ENCODE peak calls at places on chromosomes 11 and 22, in ten cellular contexts. M, G, A, V, K, S, R, Q, P and H are unnamed samples.

GRCh38 chr22:50621491-50621880 is 6.5 kb downstream of the ARSA start:
- DNase-seq in S (no peak), P (no peak), V (peak; percentile 69), A (no peak), M (no peak), K (peak; percentile 73), G (no peak), Q (peak; percentile 30), R (peak; percentile 91), H (peak; percentile 44)

GRCh38 chr11:77091146-77091940 is 11.3 kb upstream of the OMP start:
- DNase-seq in A (peak; percentile 41), V (peak; percentile 37), M (peak; percentile 92), S (peak; percentile 68), Q (peak; percentile 76), R (peak; percentile 82), G (peak; percentile 79), P (peak; percentile 68), K (peak; percentile 76), H (peak; percentile 81)

GRCh38 chr22:37193629-37194191 is 5.7 kb upstream of the C1QTNF6 start:
- DNase-seq in S (no peak), P (peak; percentile 45), G (peak; percentile 58), M (no peak), R (peak; percentile 95), Q (peak; percentile 53), K (peak; percentile 84), A (no peak), V (no peak), H (peak; percentile 47)

GRCh38 chr22:31148953-31149627 is 8.8 kb upstream of the PLA2G3 start:
- DNase-seq in P (peak; percentile 64), R (peak; percentile 90), Q (peak; percentile 23), K (peak; percentile 73), A (no peak), S (peak; percentile 56), G (peak; percentile 89), V (no peak), M (peak; percentile 93), H (no peak)

GRCh38 chr22:27331526-27332281 is 469.9 kb downstream of the MN1 start:
- DNase-seq in V (no peak), S (peak; percentile 67), M (peak; percentile 85), P (peak; percentile 11), K (peak; percentile 66), R (no peak), A (peak; percentile 13), G (peak; percentile 86), Q (no peak), H (no peak)

GRCh38 chr11:70183483-70184176 is 19.5 kb upstream of the FADD start:
- DNase-seq in G (no peak), S (no peak), R (no peak), Q (no peak), M (no peak), V (no peak), K (peak; percentile 56), P (no peak), A (no peak), H (no peak)

GRCh38 chr11:65355013-65355775 is 643 bp downstream of the TIGD3 start:
- DNase-seq in R (peak; percentile 49), A (no peak), G (no peak), Q (peak; percentile 37), V (peak; percentile 66), M (no peak), S (no peak), P (no peak), K (peak; percentile 82), H (peak; percentile 33)

GRCh38 chr11:28529046-28529445 is 420.9 kb downstream of the METTL15 start:
- DNase-seq in Q (no peak), P (no peak), V (no peak), S (no peak), G (peak; percentile 36), K (no peak), M (peak; percentile 65), R (no peak), A (no peak), H (no peak)

GRCh38 chr22:41687901-41688364 is 734 bp downstream of the SNU13 start:
- DNase-seq in R (peak; percentile 33), A (no peak), P (peak; percentile 18), Q (no peak), M (peak; percentile 30), V (no peak), K (peak; percentile 73), G (peak; percentile 36), S (no peak), H (no peak)

GRCh38 chr11:31655483-31655882 is 145.9 kb downstream of the ELP4 start:
- DNase-seq in Q (no peak), K (no peak), P (no peak), G (peak; percentile 39), M (peak; percentile 54), A (no peak), R (no peak), S (no peak), V (no peak), H (no peak)

GRCh38 chr11:119702261-119702591 is 26.8 kb downstream of the NECTIN1 start:
- DNase-seq in M (no peak), A (no peak), K (no peak), R (no peak), Q (no peak), G (no peak), P (no peak), S (no peak), V (no peak), H (no peak)

GRCh38 chr11:44859528-44859925 is 91.2 kb downstream of the TP53I11 start:
- DNase-seq in G (no peak), Q (no peak), R (no peak), A (no peak), P (no peak), S (no peak), M (no peak), V (no peak), K (no peak), H (no peak)

GRCh38 chr11:121108413-121108812 is 7.4 kb downstream of the TECTA start:
- DNase-seq in K (no peak), M (no peak), A (no peak), G (no peak), P (no peak), V (no peak), R (no peak), Q (no peak), S (no peak), H (no peak)

GRCh38 chr11:112613051-112613972 is 347.9 kb upstream of the NCAM1 start:
- DNase-seq in Q (no peak), M (peak; percentile 79), P (no peak), S (peak; percentile 3), R (no peak), G (peak; percentile 61), V (no peak), A (no peak), K (no peak), H (no peak)